ENCODE peak calls at places on chromosomes 16 and 17, in six cellular contexts. O is brain microvascular endothelial cell, Y is heart right ventricle, M is neural progenitor cell, S is NB4, U is AG04449. C is an unnamed sample.

GRCh38 chr17:45428050-45428953 is 4.4 kb downstream of the ARHGAP27 start:
- DNase-seq in U (no peak), M (peak; percentile 87), S (peak; percentile 87), Y (peak; percentile 59), O (peak; percentile 40), C (peak; percentile 11)

GRCh38 chr16:59540621-59541020 is 806.5 kb upstream of the GOT2 start:
- DNase-seq in M (no peak), U (no peak), O (peak; percentile 30), S (no peak), Y (no peak), C (no peak)

GRCh38 chr17:45382226-45382625 is 50.4 kb downstream of the ARHGAP27 start:
- DNase-seq in U (no peak), M (no peak), S (no peak), Y (no peak), O (no peak), C (no peak)

GRCh38 chr17:64709481-64709880 is 47.4 kb upstream of the SMURF2 start:
- DNase-seq in M (no peak), O (no peak), U (no peak), Y (no peak), S (no peak), C (no peak)

GRCh38 chr16:87680272-87680644 is 78.0 kb downstream of the JPH3 start:
- DNase-seq in S (no peak), Y (no peak), U (no peak), M (no peak), O (no peak), C (no peak)

GRCh38 chr16:66369055-66369592 is 2.6 kb downstream of the CDH5 start:
- DNase-seq in U (no peak), M (no peak), S (peak; percentile 51), O (no peak), Y (peak; percentile 67), C (no peak)

GRCh38 chr16:71367243-71367976 is 8.9 kb downstream of the CALB2 start:
- DNase-seq in S (peak; percentile 74), Y (no peak), U (no peak), O (peak; percentile 24), M (peak; percentile 89), C (no peak)

GRCh38 chr17:75685508-75685907 is 18.4 kb downstream of the SAP30BP start:
- DNase-seq in S (no peak), U (no peak), O (no peak), M (no peak), Y (no peak), C (no peak)

GRCh38 chr16:57178296-57178695 is 7.5 kb downstream of the PSME3IP1 start:
- DNase-seq in Y (no peak), S (no peak), U (no peak), M (no peak), O (no peak), C (no peak)

GRCh38 chr17:63189930-63190329 is 223.9 kb downstream of the TANC2 start:
- DNase-seq in U (no peak), M (no peak), Y (no peak), O (no peak), S (no peak), C (no peak)

GRCh38 chr17:63190821-63191220 is 224.8 kb downstream of the TANC2 start:
- DNase-seq in O (no peak), M (no peak), U (no peak), S (no peak), Y (no peak), C (no peak)

GRCh38 chr17:63191610-63192009 is 225.6 kb downstream of the TANC2 start:
- DNase-seq in M (no peak), Y (peak; percentile 5), S (peak; percentile 2), U (no peak), O (no peak), C (no peak)

GRCh38 chr17:63196772-63197335 is 230.8 kb downstream of the TANC2 start:
- DNase-seq in U (no peak), O (no peak), S (no peak), Y (no peak), M (no peak), C (no peak)

GRCh38 chr17:63193827-63194226 is 227.8 kb downstream of the TANC2 start:
- DNase-seq in M (no peak), Y (no peak), S (no peak), U (no peak), O (no peak), C (no peak)
- H3K4me3 ChIP-seq in M (no peak overlapping the region), Y (no peak overlapping the region), S (no peak overlapping the region), U (no peak overlapping the region), O (no peak overlapping the region), C (no peak overlapping the region)

GRCh38 chr16:49608095-49608494 is 234.5 kb downstream of the C16orf78 start:
- DNase-seq in M (peak; percentile 35), S (no peak), U (no peak), Y (no peak), O (no peak), C (no peak)

GRCh38 chr16:49603956-49604355 is 230.4 kb downstream of the C16orf78 start:
- DNase-seq in U (no peak), S (no peak), Y (no peak), O (no peak), M (no peak), C (no peak)

GRCh38 chr16:49604602-49605001 is 231.0 kb downstream of the C16orf78 start:
- DNase-seq in M (no peak), Y (no peak), O (no peak), S (no peak), U (no peak), C (no peak)

GRCh38 chr16:49605536-49606241 is 232.1 kb downstream of the C16orf78 start:
- DNase-seq in S (no peak), M (no peak), Y (no peak), O (no peak), U (no peak), C (no peak)

DNA sequence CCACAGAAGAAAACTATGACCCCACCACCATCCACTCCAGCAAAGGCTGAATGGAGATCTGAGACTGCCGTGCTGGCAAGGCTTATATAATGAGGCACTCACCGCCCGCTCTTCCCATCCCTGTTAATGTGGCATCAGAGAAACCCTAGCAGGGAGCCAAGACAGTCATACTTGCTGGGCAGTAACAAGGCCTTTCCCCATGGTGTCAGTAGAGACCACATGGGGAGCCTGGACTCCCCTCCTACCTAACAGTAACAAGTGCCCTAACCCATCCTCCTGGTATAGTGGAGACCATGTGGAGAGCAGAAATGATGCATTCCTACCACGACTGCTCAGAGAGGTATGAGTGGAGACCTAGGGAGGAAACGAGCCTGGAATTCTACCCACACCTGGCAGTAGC is 235.2 kb downstream of the C16orf78 start:
- DNase-seq in Y (peak; percentile 41), U (peak; percentile 33), M (peak; percentile 53), S (peak; percentile 51), O (peak; percentile 48), C (peak; percentile 27)
- TF ChIP-seq CTCF in Y (peak; percentile 41), U (peak; percentile 88), M (peak; percentile 42), S (peak; percentile 43), O (peak; percentile 89), C (peak; percentile 63)

DNA sequence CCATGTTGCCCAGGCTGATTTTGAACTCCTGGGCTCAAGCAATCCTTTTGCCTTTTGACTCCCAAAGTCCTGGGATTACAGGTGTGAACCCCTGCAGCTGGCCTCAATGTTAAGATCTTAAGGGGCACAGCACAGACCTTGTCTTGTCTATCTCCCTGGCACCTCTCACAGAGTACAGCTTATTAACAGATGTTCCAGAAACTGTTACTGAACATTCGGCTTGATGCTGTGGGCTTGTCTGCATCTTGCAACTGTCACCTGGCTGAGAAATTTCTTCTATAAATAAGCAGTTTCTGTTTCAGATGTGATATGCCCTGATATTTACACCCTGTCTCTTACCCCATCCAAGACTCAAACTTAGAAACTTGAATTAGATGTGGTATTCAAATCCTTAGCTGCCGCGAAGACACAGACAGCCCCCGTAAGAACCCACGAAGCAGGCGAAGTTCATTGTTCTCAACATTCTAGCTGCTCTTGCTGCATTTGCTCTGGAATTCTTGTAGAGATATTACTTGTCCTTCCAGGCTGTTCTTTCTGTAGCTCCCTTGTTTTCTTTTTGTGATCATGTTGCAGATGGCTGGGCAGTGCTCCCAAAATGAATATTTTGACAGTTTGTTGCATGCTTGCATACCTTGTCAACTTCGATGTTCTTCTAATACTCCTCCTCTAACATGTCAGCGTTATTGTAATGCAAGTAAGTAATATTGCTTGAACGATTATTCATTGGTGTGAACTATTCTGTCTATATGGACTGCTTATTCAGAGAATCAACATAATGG is at the start of gene TNFRSF17:
- DNase-seq in O (no peak), S (no peak), U (no peak), Y (no peak), M (no peak), C (no peak)
- H3K4me3 ChIP-seq in O (no peak within 1 kb of the TSS), S (no peak within 1 kb of the TSS), U (no peak within 1 kb of the TSS), Y (no peak within 1 kb of the TSS), M (no peak within 1 kb of the TSS), C (no peak within 1 kb of the TSS)

GRCh38 chr16:29318037-29318436 is 88.5 kb downstream of the NPIPB11 start:
- DNase-seq in S (peak; percentile 38), U (no peak), Y (no peak), M (no peak), O (no peak), C (no peak)
- TF ChIP-seq CTCF in S (peak; percentile 40), U (no peak), Y (no peak), M (peak; percentile 49), O (no peak), C (no peak)

GRCh38 chr17:50059759-50060273 is 3.9 kb downstream of the ITGA3 start:
- DNase-seq in O (peak; percentile 49), M (no peak), Y (no peak), U (no peak), S (no peak), C (no peak)
- H3K4me3 ChIP-seq in O (peak overlapping the region; percentile 26), M (no peak overlapping the region), Y (no peak overlapping the region), U (peak overlapping the region; percentile 32), S (no peak overlapping the region), C (no peak overlapping the region)

C was measured in astrocyte of the cerebellum.